ENCODE peak calls at places on chromosomes 4 and X, in ten cellular contexts. E is hepatocyte; G is substantia nigra; L is COLO829; A is activated B cell treated with CpG ODN at 0.5 μM for 24 hours; T is NCI-H526; Q is NCI-H1436 treated with DMSO at 0.1 percent for 48 hours; B is AG09309; S is head of caudate nucleus; J is CD8-positive, alpha-beta T cell. D is an unnamed sample.
A peak's percentile ranks its signal among the peaks of the same experiment; 100 is the strongest.

GRCh38 chr4:36757623-36758311 is 476.4 kb downstream of the DTHD1 start:
- DNase-seq in Q (no peak), E (peak; percentile 47), J (no peak), T (no peak), G (no peak), S (no peak), L (no peak), B (no peak), A (no peak), D (no peak)

GRCh38 chrX:78665286-78665685 is 6.2 kb upstream of the RTL3 start:
- DNase-seq in E (no peak), J (no peak), G (no peak), T (no peak), B (no peak), A (no peak), Q (no peak), L (no peak), S (no peak), D (no peak)

GRCh38 chr4:169659736-169660670 is 39.6 kb downstream of the CLCN3 start:
- DNase-seq in B (peak; percentile 95), T (peak; percentile 99), J (peak; percentile 63), A (peak; percentile 28), Q (peak; percentile 91), L (peak; percentile 97), G (no peak), E (peak; percentile 96), S (peak; percentile 39), D (peak; percentile 92)

GRCh38 chrX:115642895-115643530 is 82.0 kb downstream of the PLS3 start:
- DNase-seq in G (no peak), B (peak; percentile 48), Q (no peak), J (peak; percentile 10), A (no peak), T (no peak), L (peak; percentile 18), S (no peak), E (peak; percentile 75), D (peak; percentile 68)

GRCh38 chrX:133921764-133922389 is 63.5 kb downstream of the GPC3 start:
- DNase-seq in G (no peak), A (peak; percentile 15), T (no peak), Q (peak; percentile 4), B (no peak), E (peak; percentile 28), J (peak; percentile 14), L (peak; percentile 24), S (peak; percentile 33), D (peak; percentile 79)

GRCh38 chr4:113674251-113674650 is 87.3 kb downstream of the CAMK2D start:
- DNase-seq in A (no peak), J (no peak), S (no peak), T (no peak), L (no peak), E (no peak), Q (peak; percentile 39), B (no peak), G (no peak), D (no peak)

GRCh38 chr4:82984459-82984858 is 26.2 kb downstream of the LIN54 start:
- DNase-seq in A (no peak), T (no peak), B (peak; percentile 8), S (no peak), L (no peak), J (no peak), G (no peak), E (no peak), Q (no peak), D (peak; percentile 62)

GRCh38 chr4:139633661-139634060 is 32.0 kb upstream of the MGST2 start:
- DNase-seq in Q (no peak), S (peak; percentile 38), T (peak; percentile 27), A (no peak), E (peak; percentile 49), J (no peak), G (no peak), L (no peak), B (no peak), D (peak; percentile 42)